ENCODE peak calls at places on chromosomes 7 and 10, in four cellular contexts. One of them, this sample, is unnamed.

GRCh38 chr10:132536241-132536963 is 1.2 kb upstream of the INPP5A start:
- DNase-seq in tibial nerve: no peak
- DNase-seq in naive thymus-derived CD4-positive, alpha-beta T cell: peak; percentile 35
- DNase-seq in uterus: peak; percentile 48
- DNase-seq in this sample: no peak

GRCh38 chr7:101817031-101817929 is at the start of gene CUX1:
- DNase-seq in tibial nerve: no peak
- DNase-seq in uterus: peak; percentile 46
- DNase-seq in naive thymus-derived CD4-positive, alpha-beta T cell: peak; percentile 24
- DNase-seq in this sample: no peak

GRCh38 chr7:158646766-158647474 is 57.7 kb downstream of the NCAPG2 start:
- DNase-seq in uterus: no peak
- DNase-seq in tibial nerve: no peak
- DNase-seq in naive thymus-derived CD4-positive, alpha-beta T cell: no peak
- DNase-seq in this sample: peak; percentile 33

GRCh38 chr7:107078517-107078966 is 34.0 kb downstream of the PRKAR2B start:
- DNase-seq in tibial nerve: no peak
- DNase-seq in uterus: no peak
- DNase-seq in naive thymus-derived CD4-positive, alpha-beta T cell: no peak
- DNase-seq in this sample: no peak

GRCh38 chr10:29713450-29713849 is 78.7 kb upstream of the SVIL start:
- DNase-seq in naive thymus-derived CD4-positive, alpha-beta T cell: no peak
- DNase-seq in uterus: no peak
- DNase-seq in tibial nerve: no peak
- DNase-seq in this sample: no peak

GRCh38 chr7:134729895-134730294 is 49.5 kb upstream of the CALD1 start:
- DNase-seq in uterus: peak; percentile 48
- DNase-seq in tibial nerve: no peak
- DNase-seq in naive thymus-derived CD4-positive, alpha-beta T cell: no peak
- DNase-seq in this sample: no peak

GRCh38 chr10:119595134-119595714 is 1.5 kb downstream of the TIAL1 start:
- DNase-seq in naive thymus-derived CD4-positive, alpha-beta T cell: peak; percentile 37
- DNase-seq in uterus: no peak
- DNase-seq in tibial nerve: no peak
- DNase-seq in this sample: no peak

GRCh38 chr10:88991161-88991899 is 732 bp downstream of the FAS start:
- DNase-seq in tibial nerve: peak; percentile 72
- DNase-seq in naive thymus-derived CD4-positive, alpha-beta T cell: peak; percentile 60
- DNase-seq in uterus: peak; percentile 85
- DNase-seq in this sample: no peak

GRCh38 chr7:106041140-106041717 is 70.9 kb downstream of the SYPL1 start:
- DNase-seq in tibial nerve: no peak
- DNase-seq in uterus: peak; percentile 41
- DNase-seq in naive thymus-derived CD4-positive, alpha-beta T cell: peak; percentile 25
- DNase-seq in this sample: no peak

GRCh38 chr7:34158754-34159153 is 253.4 kb downstream of the BMPER start:
- DNase-seq in uterus: no peak
- DNase-seq in tibial nerve: no peak
- DNase-seq in naive thymus-derived CD4-positive, alpha-beta T cell: no peak
- DNase-seq in this sample: peak; percentile 33

GRCh38 chr10:21020545-21020944 is 123.4 kb upstream of the NEBL start:
- DNase-seq in uterus: no peak
- DNase-seq in naive thymus-derived CD4-positive, alpha-beta T cell: no peak
- DNase-seq in tibial nerve: no peak
- DNase-seq in this sample: peak; percentile 58

GRCh38 chr10:62075414-62075813 is 173.9 kb downstream of the ARID5B start:
- DNase-seq in naive thymus-derived CD4-positive, alpha-beta T cell: no peak
- DNase-seq in tibial nerve: no peak
- DNase-seq in uterus: no peak
- DNase-seq in this sample: no peak

GRCh38 chr7:49639068-49639593 is 134.3 kb upstream of the VWC2 start:
- DNase-seq in naive thymus-derived CD4-positive, alpha-beta T cell: no peak
- DNase-seq in tibial nerve: no peak
- DNase-seq in uterus: no peak
- DNase-seq in this sample: no peak

GRCh38 chr10:92799591-92799990 is 48.7 kb upstream of the EXOC6 start:
- DNase-seq in uterus: no peak
- DNase-seq in tibial nerve: no peak
- DNase-seq in naive thymus-derived CD4-positive, alpha-beta T cell: no peak
- DNase-seq in this sample: no peak

GRCh38 chr7:143384148-143384547 is 3.0 kb downstream of the ZYX start:
- DNase-seq in uterus: peak; percentile 51
- DNase-seq in tibial nerve: no peak
- DNase-seq in naive thymus-derived CD4-positive, alpha-beta T cell: no peak
- DNase-seq in this sample: no peak

GRCh38 chr7:143382791-143383641 is 1.9 kb downstream of the ZYX start:
- DNase-seq in naive thymus-derived CD4-positive, alpha-beta T cell: no peak
- DNase-seq in tibial nerve: no peak
- DNase-seq in uterus: peak; percentile 33
- DNase-seq in this sample: no peak

GRCh38 chr7:143382126-143382790 is 1.1 kb downstream of the ZYX start:
- DNase-seq in tibial nerve: no peak
- DNase-seq in naive thymus-derived CD4-positive, alpha-beta T cell: no peak
- DNase-seq in uterus: peak; percentile 28
- DNase-seq in this sample: no peak

GRCh38 chr7:143384741-143385631 is 3.8 kb downstream of the ZYX start:
- DNase-seq in tibial nerve: no peak
- DNase-seq in naive thymus-derived CD4-positive, alpha-beta T cell: no peak
- DNase-seq in uterus: peak; percentile 36
- DNase-seq in this sample: no peak

GRCh38 chr7:143383642-143383957 is 2.5 kb downstream of the ZYX start:
- DNase-seq in naive thymus-derived CD4-positive, alpha-beta T cell: no peak
- DNase-seq in uterus: no peak
- DNase-seq in tibial nerve: no peak
- DNase-seq in this sample: no peak
- H3K27ac ChIP-seq in naive thymus-derived CD4-positive, alpha-beta T cell: peak overlapping the region; percentile 47
- H3K27ac ChIP-seq in uterus: peak overlapping the region; percentile 98
- H3K27ac ChIP-seq in tibial nerve: no peak overlapping the region
- H3K27ac ChIP-seq in this sample: no peak overlapping the region

GRCh38 chr10:127937915-127938440 is 31.1 kb downstream of the PTPRE start:
- DNase-seq in naive thymus-derived CD4-positive, alpha-beta T cell: no peak
- DNase-seq in tibial nerve: no peak
- DNase-seq in uterus: no peak
- DNase-seq in this sample: no peak

GRCh38 chr10:127935115-127935561 is 28.2 kb downstream of the PTPRE start:
- DNase-seq in uterus: no peak
- DNase-seq in naive thymus-derived CD4-positive, alpha-beta T cell: no peak
- DNase-seq in tibial nerve: no peak
- DNase-seq in this sample: no peak

GRCh38 chr10:127937069-127937468 is 30.2 kb downstream of the PTPRE start:
- DNase-seq in naive thymus-derived CD4-positive, alpha-beta T cell: no peak
- DNase-seq in tibial nerve: no peak
- DNase-seq in uterus: no peak
- DNase-seq in this sample: no peak

GRCh38 chr10:127932521-127933270 is 25.8 kb downstream of the PTPRE start:
- DNase-seq in uterus: no peak
- DNase-seq in tibial nerve: no peak
- DNase-seq in naive thymus-derived CD4-positive, alpha-beta T cell: no peak
- DNase-seq in this sample: no peak

GRCh38 chr10:127934383-127934782 is 27.5 kb downstream of the PTPRE start:
- DNase-seq in uterus: no peak
- DNase-seq in tibial nerve: no peak
- DNase-seq in naive thymus-derived CD4-positive, alpha-beta T cell: no peak
- DNase-seq in this sample: no peak
- H3K27ac ChIP-seq in uterus: no peak overlapping the region
- H3K27ac ChIP-seq in tibial nerve: no peak overlapping the region
- H3K27ac ChIP-seq in naive thymus-derived CD4-positive, alpha-beta T cell: no peak overlapping the region
- H3K27ac ChIP-seq in this sample: no peak overlapping the region

GRCh38 chr7:47047384-47047783 is 534.5 kb downstream of the TNS3 start:
- DNase-seq in tibial nerve: no peak
- DNase-seq in naive thymus-derived CD4-positive, alpha-beta T cell: no peak
- DNase-seq in uterus: peak; percentile 65
- DNase-seq in this sample: no peak

GRCh38 chr7:47045592-47045991 is 536.3 kb downstream of the TNS3 start:
- DNase-seq in uterus: no peak
- DNase-seq in naive thymus-derived CD4-positive, alpha-beta T cell: no peak
- DNase-seq in tibial nerve: no peak
- DNase-seq in this sample: no peak

GRCh38 chr7:47045169-47045568 is 536.7 kb downstream of the TNS3 start:
- DNase-seq in naive thymus-derived CD4-positive, alpha-beta T cell: no peak
- DNase-seq in uterus: peak; percentile 39
- DNase-seq in tibial nerve: no peak
- DNase-seq in this sample: no peak

GRCh38 chr7:47044620-47045019 is 537.3 kb downstream of the TNS3 start:
- DNase-seq in naive thymus-derived CD4-positive, alpha-beta T cell: no peak
- DNase-seq in tibial nerve: no peak
- DNase-seq in uterus: no peak
- DNase-seq in this sample: no peak

DNA sequence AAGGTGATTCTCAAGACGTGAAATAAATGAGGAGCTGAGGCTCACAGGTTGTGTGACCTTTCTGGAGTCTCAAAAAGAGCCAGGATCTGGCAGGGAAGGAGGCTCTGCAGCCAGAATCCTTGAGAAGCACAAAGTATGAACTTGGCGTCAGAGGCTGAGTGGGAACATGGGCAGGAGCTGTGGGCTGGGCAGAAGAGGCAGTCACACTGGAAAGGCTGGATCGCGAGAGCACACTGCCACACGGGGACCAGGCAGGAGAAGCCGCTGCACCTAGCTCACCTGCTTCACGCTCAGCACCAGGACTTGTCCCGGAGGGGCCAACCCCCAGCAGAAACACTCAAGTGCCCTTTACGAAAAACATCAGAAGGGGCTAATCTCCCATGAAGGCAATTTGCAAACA is 535.0 kb downstream of the TNS3 start:
- DNase-seq in tibial nerve: no peak
- DNase-seq in uterus: no peak
- DNase-seq in naive thymus-derived CD4-positive, alpha-beta T cell: no peak
- DNase-seq in this sample: no peak
- H3K27ac ChIP-seq in tibial nerve: no peak overlapping the region
- H3K27ac ChIP-seq in uterus: no peak overlapping the region
- H3K27ac ChIP-seq in naive thymus-derived CD4-positive, alpha-beta T cell: no peak overlapping the region
- H3K27ac ChIP-seq in this sample: no peak overlapping the region

GRCh38 chr10:99926925-99927718 is 82.6 kb downstream of the DNMBP start:
- DNase-seq in uterus: peak; percentile 51
- DNase-seq in naive thymus-derived CD4-positive, alpha-beta T cell: no peak
- DNase-seq in tibial nerve: peak; percentile 28
- DNase-seq in this sample: no peak
- H3K27ac ChIP-seq in uterus: peak overlapping the region; percentile 40
- H3K27ac ChIP-seq in naive thymus-derived CD4-positive, alpha-beta T cell: no peak overlapping the region
- H3K27ac ChIP-seq in tibial nerve: no peak overlapping the region
- H3K27ac ChIP-seq in this sample: no peak overlapping the region

GRCh38 chr10:113627836-113628235 is 36.0 kb downstream of the NRAP start:
- DNase-seq in uterus: no peak
- DNase-seq in tibial nerve: no peak
- DNase-seq in naive thymus-derived CD4-positive, alpha-beta T cell: no peak
- DNase-seq in this sample: no peak
- H3K27ac ChIP-seq in uterus: no peak overlapping the region
- H3K27ac ChIP-seq in tibial nerve: no peak overlapping the region
- H3K27ac ChIP-seq in naive thymus-derived CD4-positive, alpha-beta T cell: no peak overlapping the region
- H3K27ac ChIP-seq in this sample: no peak overlapping the region

DNA sequence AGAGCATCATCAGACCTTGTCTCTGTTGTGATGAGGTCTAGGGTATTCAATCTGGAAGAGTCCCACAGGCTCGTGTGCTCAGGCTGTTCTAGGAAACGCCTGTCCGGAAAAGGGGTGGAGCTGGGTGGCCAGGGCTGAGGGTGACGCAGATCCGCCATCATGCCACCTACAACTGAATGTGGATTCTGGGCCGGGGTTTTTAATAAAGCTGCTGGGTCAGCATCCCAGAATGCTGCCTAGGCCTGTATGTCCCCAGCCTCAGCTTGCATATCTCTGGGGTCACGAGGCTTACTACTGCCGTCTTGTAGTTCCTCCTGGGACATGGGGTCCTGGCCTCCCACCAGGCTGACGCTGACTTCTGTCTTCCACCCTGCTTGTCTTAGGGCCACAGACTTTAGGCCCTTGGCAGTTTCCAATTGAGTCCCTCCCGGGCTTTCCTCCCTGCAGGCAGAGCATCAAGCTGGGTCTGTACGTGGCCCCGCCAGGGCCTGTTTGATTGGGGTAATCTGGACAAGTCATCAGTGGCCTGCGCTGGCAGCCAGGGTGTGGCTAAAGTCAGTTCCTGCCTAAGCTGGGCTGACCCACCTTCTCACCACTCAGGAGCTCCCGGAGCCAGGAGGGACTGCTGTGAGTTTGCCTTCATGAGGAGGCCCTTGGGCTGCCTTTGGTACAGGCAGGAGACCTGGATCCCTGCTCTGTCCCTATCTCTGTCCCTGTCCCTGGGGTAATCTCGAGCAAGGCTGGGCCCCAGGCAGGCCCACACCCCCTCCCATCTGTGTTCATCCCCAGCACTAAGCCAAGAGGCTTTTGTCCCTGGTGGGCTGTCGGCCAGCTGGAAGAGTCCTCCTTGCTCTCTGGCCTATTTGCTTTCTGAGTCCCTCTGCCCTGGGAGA is 79.9 kb downstream of the ZMIZ1 start:
- DNase-seq in uterus: no peak
- DNase-seq in naive thymus-derived CD4-positive, alpha-beta T cell: no peak
- DNase-seq in tibial nerve: peak; percentile 67
- DNase-seq in this sample: no peak
- H3K27ac ChIP-seq in uterus: peak overlapping the region; percentile 94
- H3K27ac ChIP-seq in naive thymus-derived CD4-positive, alpha-beta T cell: peak overlapping the region; percentile 27
- H3K27ac ChIP-seq in tibial nerve: peak overlapping the region; percentile 77
- H3K27ac ChIP-seq in this sample: no peak overlapping the region

DNA sequence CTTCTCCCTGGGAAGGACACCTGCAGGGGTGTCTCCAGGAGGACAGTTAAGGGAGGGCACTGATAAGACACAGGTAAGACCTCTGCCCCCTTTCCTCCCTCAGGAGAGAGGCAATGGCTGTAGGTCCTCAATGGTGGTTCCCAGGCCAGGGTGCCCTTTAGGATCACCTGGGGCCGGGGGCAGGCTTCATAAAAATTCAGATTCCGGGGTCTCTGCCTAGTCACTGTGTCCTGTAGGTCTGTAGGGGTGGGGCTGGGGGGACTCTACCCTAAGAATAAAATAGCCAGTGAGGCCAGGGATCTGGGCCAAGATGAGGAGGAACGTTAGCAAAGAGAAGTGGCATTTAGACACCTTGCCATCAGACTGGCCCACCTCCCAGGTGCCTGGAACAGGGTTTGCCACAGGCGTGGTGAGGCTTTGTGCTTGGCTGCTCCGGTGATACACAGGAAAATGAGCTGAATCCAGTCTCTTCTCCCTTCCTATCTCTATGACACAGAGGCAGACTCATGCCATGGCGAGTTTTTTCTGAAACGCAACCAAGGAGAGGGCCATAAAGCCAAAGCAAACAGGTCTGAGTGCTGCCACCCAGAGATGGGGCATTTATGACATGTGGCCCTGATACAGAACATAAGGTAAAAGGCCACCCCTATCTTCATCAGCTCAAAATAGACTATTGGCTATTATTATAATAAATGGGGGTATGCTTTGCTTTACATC is 52.6 kb downstream of the SH3PXD2A start:
- DNase-seq in uterus: no peak
- DNase-seq in tibial nerve: no peak
- DNase-seq in naive thymus-derived CD4-positive, alpha-beta T cell: no peak
- DNase-seq in this sample: no peak
- H3K27ac ChIP-seq in uterus: no peak overlapping the region
- H3K27ac ChIP-seq in tibial nerve: no peak overlapping the region
- H3K27ac ChIP-seq in naive thymus-derived CD4-positive, alpha-beta T cell: no peak overlapping the region
- H3K27ac ChIP-seq in this sample: no peak overlapping the region